ENCODE peak calls at places on chromosomes 12 and 14, in eight cellular contexts. P is GM06990, G is PC-9, M is heart right ventricle, Z is HepG2, Y is tibial artery, Q is left ventricle myocardium inferior, C is lung. K is an unnamed sample.

GRCh38 chr14:62443796-62444195 is 601.5 kb downstream of the KCNH5 start:
- DNase-seq in P (no peak), G (no peak), M (no peak), Z (no peak), Y (no peak), Q (no peak), C (no peak), K (no peak)

GRCh38 chr12:14373202-14373601 is 7.7 kb downstream of the ATF7IP start:
- DNase-seq in P (no peak), G (no peak), M (no peak), Z (no peak), Y (no peak), Q (no peak), C (no peak), K (no peak)

GRCh38 chr12:94813314-94813713 is 163.0 kb upstream of the TMCC3 start:
- DNase-seq in P (no peak), G (no peak), M (no peak), Z (no peak), Y (no peak), Q (no peak), C (no peak), K (no peak)

GRCh38 chr14:99331796-99332195 is 59.8 kb upstream of the BCL11B start:
- DNase-seq in P (no peak), G (no peak), M (no peak), Z (no peak), Y (peak; percentile 35), Q (no peak), C (no peak), K (no peak)

GRCh38 chr14:64879635-64880381 is at the start of gene SPTB:
- DNase-seq in P (peak; percentile 61), G (peak; percentile 43), M (peak; percentile 70), Z (no peak), Y (no peak), Q (peak; percentile 76), C (no peak), K (peak; percentile 56)

GRCh38 chr14:90839024-90839888 is 23.0 kb upstream of the TTC7B start:
- DNase-seq in P (no peak), G (no peak), M (peak; percentile 62), Z (no peak), Y (peak; percentile 81), Q (peak; percentile 70), C (no peak), K (no peak)

GRCh38 chr14:22268875-22269274 is 320.1 kb downstream of the DAD1 start:
- DNase-seq in P (peak; percentile 13), G (peak; percentile 35), M (no peak), Z (no peak), Y (no peak), Q (no peak), C (no peak), K (no peak)

GRCh38 chr14:48936352-48936751 is 649.8 kb downstream of the RPS29 start:
- DNase-seq in P (no peak), G (no peak), M (no peak), Z (no peak), Y (no peak), Q (no peak), C (no peak), K (no peak)

GRCh38 chr14:26598081-26598671 is 343 bp upstream of the NOVA1 start:
- DNase-seq in P (no peak), G (peak; percentile 60), M (peak; percentile 71), Z (peak; percentile 77), Y (peak; percentile 87), Q (peak; percentile 78), C (peak; percentile 81), K (peak; percentile 75)

GRCh38 chr12:109709401-109710278 is 4.0 kb upstream of the FAM222A start:
- DNase-seq in P (no peak), G (no peak), M (no peak), Z (no peak), Y (no peak), Q (no peak), C (no peak), K (no peak)

GRCh38 chr14:48398675-48399282 is 723.4 kb upstream of the MDGA2 start:
- DNase-seq in P (no peak), G (peak; percentile 4), M (no peak), Z (peak; percentile 16), Y (no peak), Q (no peak), C (no peak), K (no peak)

GRCh38 chr14:66379116-66379515 is 107.1 kb upstream of the CCDC196 start:
- DNase-seq in P (no peak), G (peak; percentile 69), M (peak; percentile 38), Z (no peak), Y (no peak), Q (peak; percentile 25), C (no peak), K (no peak)

GRCh38 chr14:77603654-77604270 is 12.7 kb downstream of the SPTLC2 start:
- DNase-seq in P (no peak), G (no peak), M (no peak), Z (peak; percentile 24), Y (no peak), Q (peak; percentile 22), C (no peak), K (no peak)

GRCh38 chr12:58316926-58317325 is 375.6 kb downstream of the ATP23 start:
- DNase-seq in P (no peak), G (no peak), M (no peak), Z (no peak), Y (no peak), Q (no peak), C (no peak), K (no peak)

GRCh38 chr12:67482751-67483661 is 165.5 kb upstream of the DYRK2 start:
- DNase-seq in P (peak; percentile 35), G (peak; percentile 55), M (peak; percentile 55), Z (no peak), Y (peak; percentile 75), Q (peak; percentile 75), C (peak; percentile 38), K (no peak)

DNA sequence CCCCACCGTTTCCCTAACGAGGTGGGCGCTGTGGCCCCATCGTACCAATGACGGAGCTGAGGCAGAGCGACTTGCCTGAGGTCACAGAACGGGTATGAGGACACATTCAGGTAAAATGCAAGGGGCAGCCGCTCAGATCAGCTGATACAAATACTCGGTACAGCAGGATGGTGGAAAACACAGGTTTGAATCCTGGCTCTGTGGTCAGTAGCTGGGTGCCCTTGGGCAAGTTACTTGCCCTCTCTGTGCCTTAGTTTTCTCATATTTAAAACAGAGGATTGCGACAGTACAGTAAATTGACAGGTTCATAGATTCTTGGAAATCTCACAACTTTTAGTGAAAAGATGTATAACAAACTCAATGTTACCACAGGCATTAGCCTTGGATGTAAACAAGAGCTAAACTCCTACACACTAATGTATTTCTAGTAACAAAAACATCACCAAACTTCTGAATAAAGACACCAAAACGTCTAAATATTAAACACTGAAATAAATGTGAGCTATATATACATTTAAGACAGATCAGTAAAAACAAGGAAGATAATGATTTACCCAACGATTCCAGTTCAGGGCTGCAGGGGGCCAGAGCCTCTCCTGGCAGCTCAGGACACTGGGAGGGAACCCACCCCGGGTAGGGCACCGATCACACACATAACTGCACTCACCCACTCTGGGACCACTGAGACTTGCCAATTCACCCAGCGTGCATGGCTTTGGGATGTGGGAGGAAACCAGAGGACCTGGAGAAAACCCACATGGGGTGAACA is 128.4 kb downstream of the RBM19 start:
- DNase-seq in P (no peak), G (no peak), M (no peak), Z (no peak), Y (no peak), Q (no peak), C (no peak), K (no peak)
- H3K36me3 ChIP-seq in P (peaks cover 5% of the 10 kb centered on the region), G (no peaks in the 10 kb centered on the region), M (peaks cover 7% of the 10 kb centered on the region), Z (peaks cover 8% of the 10 kb centered on the region), Y (peaks cover 5% of the 10 kb centered on the region), Q (peaks cover 6% of the 10 kb centered on the region), C (peaks cover 6% of the 10 kb centered on the region), K (no peaks in the 10 kb centered on the region)

GRCh38 chr12:25477217-25477616 is 75.9 kb downstream of the LMNTD1 start:
- DNase-seq in P (no peak), G (no peak), M (no peak), Z (no peak), Y (no peak), Q (no peak), C (no peak), K (no peak)

GRCh38 chr12:25482637-25483036 is 70.4 kb downstream of the LMNTD1 start:
- DNase-seq in P (no peak), G (no peak), M (no peak), Z (no peak), Y (no peak), Q (no peak), C (no peak), K (no peak)

GRCh38 chr12:25480145-25480544 is 72.9 kb downstream of the LMNTD1 start:
- DNase-seq in P (no peak), G (no peak), M (no peak), Z (no peak), Y (no peak), Q (no peak), C (no peak), K (no peak)
- TF ChIP-seq CTCF in P (no peak), G (no peak), M (no peak), Z (no peak), Y (no peak), Q (no peak), C (no peak), K (no peak)

GRCh38 chr12:110874351-110874750 is 27.6 kb downstream of the CCDC63 start:
- DNase-seq in P (no peak), G (no peak), M (no peak), Z (no peak), Y (no peak), Q (no peak), C (no peak), K (no peak)

GRCh38 chr12:110872100-110872499 is 25.3 kb downstream of the CCDC63 start:
- DNase-seq in P (no peak), G (no peak), M (no peak), Z (no peak), Y (no peak), Q (no peak), C (no peak), K (no peak)

GRCh38 chr12:110869803-110870202 is 23.0 kb downstream of the CCDC63 start:
- DNase-seq in P (no peak), G (no peak), M (no peak), Z (no peak), Y (no peak), Q (no peak), C (no peak), K (no peak)

GRCh38 chr12:110874781-110875180 is 28.0 kb downstream of the CCDC63 start:
- DNase-seq in P (no peak), G (no peak), M (no peak), Z (no peak), Y (no peak), Q (no peak), C (no peak), K (no peak)

DNA sequence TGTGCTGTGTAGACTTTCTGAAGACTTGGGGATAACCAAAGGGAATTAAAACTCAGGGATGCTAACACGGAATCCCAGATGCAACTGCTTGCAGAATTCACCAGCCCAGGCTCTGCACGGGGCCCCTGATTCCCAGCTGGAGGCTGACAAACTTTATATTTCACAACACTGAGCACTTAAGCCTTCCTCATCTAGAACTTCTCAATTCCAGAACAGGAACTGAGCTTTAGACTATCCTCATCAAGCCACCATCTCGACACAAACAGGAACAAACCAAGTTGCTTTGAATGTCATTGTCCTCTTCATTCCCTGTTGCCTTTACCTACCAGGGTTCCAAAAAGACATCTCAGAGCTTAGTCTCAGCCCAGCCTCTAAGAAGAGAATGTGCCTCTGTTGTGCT is 22.2 kb downstream of the CCDC63 start:
- DNase-seq in P (no peak), G (no peak), M (no peak), Z (no peak), Y (no peak), Q (no peak), C (no peak), K (no peak)
- H3K36me3 ChIP-seq in P (no peaks in the 10 kb centered on the region), G (no peaks in the 10 kb centered on the region), M (no peaks in the 10 kb centered on the region), Z (no peaks in the 10 kb centered on the region), Y (no peaks in the 10 kb centered on the region), Q (no peaks in the 10 kb centered on the region), C (no peaks in the 10 kb centered on the region), K (no peaks in the 10 kb centered on the region)

GRCh38 chr14:93787465-93788306 is 599 bp downstream of the PRIMA1 start:
- DNase-seq in P (no peak), G (no peak), M (no peak), Z (no peak), Y (no peak), Q (no peak), C (no peak), K (no peak)
- TF ChIP-seq CTCF in P (no peak), G (no peak), M (no peak), Z (no peak), Y (no peak), Q (no peak), C (no peak), K (no peak)

K was measured in Caco-2.